ENCODE peak calls at places on chromosomes 3 and 15, in four cellular contexts. U is MM.1S, X is HFFc6, J is NCI-H146. V is an unnamed sample.

GRCh38 chr15:58762731-58763130 is 8.4 kb upstream of the MINDY2 start:
- DNase-seq in X (no peak), J (peak), U (no peak), V (no peak)

GRCh38 chr3:147414369-147415135 is 5.4 kb downstream of the ZIC1 start:
- DNase-seq in X (no peak), U (no peak), J (no peak), V (no peak)

GRCh38 chr3:187982149-187982548 is 171.8 kb upstream of the LPP start:
- DNase-seq in X (no peak), J (no peak), U (no peak), V (no peak)

GRCh38 chr15:51806123-51806522 is 23.3 kb upstream of the TMOD3 start:
- DNase-seq in U (no peak), J (no peak), X (no peak), V (no peak)

GRCh38 chr15:56805466-56806146 is 72.3 kb upstream of the ZNF280D start:
- DNase-seq in J (no peak), X (peak), U (no peak), V (no peak)

GRCh38 chr15:61122624-61123375 is 106.3 kb downstream of the RORA start:
- DNase-seq in X (no peak), U (no peak), J (no peak), V (no peak)

GRCh38 chr3:65979152-65979551 is 59.6 kb downstream of the MAGI1 start:
- DNase-seq in X (peak), J (no peak), U (no peak), V (no peak)

GRCh38 chr3:148992027-148992634 is 791 bp downstream of the GYG1 start:
- DNase-seq in U (peak), X (peak), J (peak), V (peak)

GRCh38 chr15:31304736-31305365 is 21.8 kb upstream of the KLF13 start:
- DNase-seq in X (no peak), J (peak), U (no peak), V (no peak)

GRCh38 chr3:52068055-52068704 is 11.8 kb upstream of the DUSP7 start:
- DNase-seq in X (no peak), U (no peak), J (no peak), V (no peak)

GRCh38 chr3:98961161-98962155 is 60.0 kb upstream of the DCBLD2 start:
- DNase-seq in X (peak), U (no peak), J (no peak), V (no peak)

GRCh38 chr15:38374024-38374423 is 79.9 kb upstream of the FAM98B start:
- DNase-seq in J (no peak), U (no peak), X (no peak), V (no peak)

GRCh38 chr3:139509631-139510030 is 29.9 kb downstream of the RBP1 start:
- DNase-seq in J (no peak), U (no peak), X (no peak), V (no peak)

GRCh38 chr15:70140543-70141375 is 43.0 kb upstream of the TLE3 start:
- DNase-seq in U (peak), X (no peak), J (no peak), V (peak)

GRCh38 chr15:100913961-100914360 is 5.2 kb upstream of the LRRK1 start:
- DNase-seq in J (no peak), X (no peak), U (no peak), V (no peak)

GRCh38 chr3:160472344-160472743 is 22.8 kb upstream of the TRIM59 start:
- DNase-seq in X (no peak), U (peak), J (no peak), V (no peak)